ENCODE peak calls at places on chromosomes 13 and 19, in four cellular contexts. One of them, this sample, is unnamed.

GRCh38 chr13:36533806-36534205 is 101.5 kb downstream of the CCNA1 start:
- DNase-seq in GM23338: no peak
- DNase-seq in SK-N-SH: no peak
- DNase-seq in GM12891: no peak
- DNase-seq in this sample: no peak

GRCh38 chr13:104043184-104043583 is 977.0 kb upstream of the SLC10A2 start:
- DNase-seq in GM23338: no peak
- DNase-seq in SK-N-SH: no peak
- DNase-seq in GM12891: no peak
- DNase-seq in this sample: no peak

GRCh38 chr13:99075268-99076191 is 97.7 kb upstream of the DOCK9 start:
- DNase-seq in GM23338: no peak
- DNase-seq in SK-N-SH: no peak
- DNase-seq in GM12891: no peak
- DNase-seq in this sample: no peak

GRCh38 chr19:1173160-1173844 is 766 bp downstream of the SBNO2 start:
- DNase-seq in GM23338: no peak
- DNase-seq in SK-N-SH: peak
- DNase-seq in GM12891: no peak
- DNase-seq in this sample: no peak

GRCh38 chr13:51644649-51645048 is 60.4 kb downstream of the WDFY2 start:
- DNase-seq in GM23338: no peak
- DNase-seq in SK-N-SH: no peak
- DNase-seq in GM12891: no peak
- DNase-seq in this sample: no peak

GRCh38 chr19:45514376-45515051 is 7.2 kb downstream of the VASP start:
- DNase-seq in GM23338: no peak
- DNase-seq in SK-N-SH: no peak
- DNase-seq in GM12891: no peak
- DNase-seq in this sample: no peak

GRCh38 chr13:90395846-90396245 is 951.6 kb upstream of the MIR17HG start:
- DNase-seq in GM23338: no peak
- DNase-seq in SK-N-SH: no peak
- DNase-seq in GM12891: no peak
- DNase-seq in this sample: no peak

GRCh38 chr13:101451641-101452040 is 834 bp upstream of the ITGBL1 start:
- DNase-seq in GM23338: no peak
- DNase-seq in SK-N-SH: no peak
- DNase-seq in GM12891: no peak
- DNase-seq in this sample: no peak

GRCh38 chr19:52923782-52924593 is 760 bp upstream of the ZNF888 start:
- DNase-seq in GM23338: peak
- DNase-seq in SK-N-SH: no peak
- DNase-seq in GM12891: no peak
- DNase-seq in this sample: no peak

GRCh38 chr13:33279414-33279813 is 6.1 kb downstream of the STARD13 start:
- DNase-seq in GM23338: no peak
- DNase-seq in SK-N-SH: no peak
- DNase-seq in GM12891: no peak
- DNase-seq in this sample: no peak

GRCh38 chr13:33280923-33281322 is 4.6 kb downstream of the STARD13 start:
- DNase-seq in GM23338: no peak
- DNase-seq in SK-N-SH: no peak
- DNase-seq in GM12891: no peak
- DNase-seq in this sample: no peak

GRCh38 chr13:33280550-33280905 is 5.0 kb downstream of the STARD13 start:
- DNase-seq in GM23338: no peak
- DNase-seq in SK-N-SH: no peak
- DNase-seq in GM12891: no peak
- DNase-seq in this sample: no peak

GRCh38 chr13:33278923-33279322 is 6.6 kb downstream of the STARD13 start:
- DNase-seq in GM23338: no peak
- DNase-seq in SK-N-SH: no peak
- DNase-seq in GM12891: no peak
- DNase-seq in this sample: no peak

DNA sequence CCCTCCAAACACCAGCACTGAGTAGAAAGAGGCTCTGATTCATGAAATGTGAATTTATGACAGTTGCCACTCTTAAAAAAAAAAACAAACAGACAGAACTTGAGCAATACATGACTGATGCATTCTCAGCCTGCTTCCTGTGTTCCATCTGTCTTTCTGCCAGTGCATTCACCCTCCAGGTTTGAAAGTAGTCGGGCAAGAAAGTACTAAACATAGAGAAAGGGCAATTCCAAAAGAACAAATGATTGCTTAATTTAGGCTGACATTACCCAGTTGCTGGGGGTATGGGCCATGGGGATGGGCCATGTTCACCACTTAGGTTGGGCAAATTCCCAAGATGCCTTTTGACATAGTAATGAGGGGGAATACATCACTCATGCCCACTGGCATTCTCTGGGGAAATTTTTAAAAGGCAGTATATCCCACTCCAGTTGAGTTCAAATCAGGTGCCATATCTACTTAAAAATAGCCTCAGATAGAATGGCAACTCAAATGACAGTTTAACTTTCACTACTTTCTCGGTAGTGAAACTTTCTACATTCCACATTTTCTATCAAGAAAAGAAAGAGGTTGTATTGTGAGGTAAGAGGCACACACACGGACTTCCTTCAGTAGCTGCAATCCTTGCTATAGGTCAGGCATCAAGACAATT is 5.5 kb downstream of the STARD13 start:
- DNase-seq in GM23338: no peak
- DNase-seq in SK-N-SH: no peak
- DNase-seq in GM12891: no peak
- DNase-seq in this sample: no peak
- TF ChIP-seq POLR2AphosphoS5 in GM23338: no peak
- TF ChIP-seq POLR2AphosphoS5 in SK-N-SH: peak
- TF ChIP-seq POLR2AphosphoS5 in GM12891: no peak
- TF ChIP-seq POLR2AphosphoS5 in this sample: no peak

GRCh38 chr19:16571689-16572331 is 405 bp downstream of the SLC35E1 start:
- DNase-seq in GM23338: peak
- DNase-seq in SK-N-SH: no peak
- DNase-seq in GM12891: peak
- DNase-seq in this sample: no peak

GRCh38 chr19:16566702-16567101 is 5.5 kb downstream of the SLC35E1 start:
- DNase-seq in GM23338: no peak
- DNase-seq in SK-N-SH: no peak
- DNase-seq in GM12891: no peak
- DNase-seq in this sample: no peak

GRCh38 chr19:16572332-16573211 is at the start of gene SLC35E1:
- DNase-seq in GM23338: peak
- DNase-seq in SK-N-SH: peak
- DNase-seq in GM12891: peak
- DNase-seq in this sample: peak

GRCh38 chr19:16571283-16571682 is 932 bp downstream of the SLC35E1 start:
- DNase-seq in GM23338: no peak
- DNase-seq in SK-N-SH: no peak
- DNase-seq in GM12891: no peak
- DNase-seq in this sample: no peak

DNA sequence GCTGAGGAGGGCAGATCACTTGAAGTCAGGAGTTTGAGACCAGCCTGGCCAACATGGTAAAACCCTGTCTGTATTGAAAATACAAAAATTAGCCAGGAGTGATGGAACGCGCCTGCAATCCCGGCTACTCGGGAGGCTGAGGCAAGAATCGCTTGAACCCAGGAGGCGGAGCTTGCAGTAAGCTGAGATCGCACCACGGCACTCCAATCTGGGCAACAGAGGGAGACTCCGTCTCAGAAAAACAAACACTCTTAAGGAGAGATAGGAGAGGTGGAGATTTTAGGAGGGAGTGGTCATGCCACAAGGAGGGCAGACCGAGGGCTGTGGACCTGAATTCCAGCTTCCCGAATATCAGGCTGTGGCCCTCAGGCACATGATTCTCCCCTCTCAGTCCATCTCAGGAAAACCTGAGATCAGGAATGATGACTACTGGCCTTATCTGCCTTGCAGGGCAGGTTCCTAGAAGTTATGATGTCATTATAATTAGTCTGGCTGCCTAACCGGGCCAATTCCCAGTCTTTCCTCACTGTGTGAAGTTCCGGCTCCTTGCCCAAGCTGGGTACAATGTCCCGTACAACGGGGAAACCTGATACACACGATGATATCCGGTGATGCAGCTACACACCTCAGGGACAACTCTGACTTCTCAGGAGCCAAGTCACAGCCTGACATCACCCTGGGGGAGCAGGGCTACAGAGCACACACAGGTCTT is 2.5 kb downstream of the SLC35E1 start:
- DNase-seq in GM23338: no peak
- DNase-seq in SK-N-SH: no peak
- DNase-seq in GM12891: no peak
- DNase-seq in this sample: no peak
- TF ChIP-seq POLR2AphosphoS5 in GM23338: no peak
- TF ChIP-seq POLR2AphosphoS5 in SK-N-SH: no peak
- TF ChIP-seq POLR2AphosphoS5 in GM12891: no peak
- TF ChIP-seq POLR2AphosphoS5 in this sample: no peak

GRCh38 chr19:12064266-12065099 is at the start of gene ZNF844:
- DNase-seq in GM23338: peak
- DNase-seq in SK-N-SH: peak
- DNase-seq in GM12891: peak
- DNase-seq in this sample: no peak
- TF ChIP-seq POLR2AphosphoS5 in GM23338: peak
- TF ChIP-seq POLR2AphosphoS5 in SK-N-SH: peak
- TF ChIP-seq POLR2AphosphoS5 in GM12891: peak
- TF ChIP-seq POLR2AphosphoS5 in this sample: no peak

DNA sequence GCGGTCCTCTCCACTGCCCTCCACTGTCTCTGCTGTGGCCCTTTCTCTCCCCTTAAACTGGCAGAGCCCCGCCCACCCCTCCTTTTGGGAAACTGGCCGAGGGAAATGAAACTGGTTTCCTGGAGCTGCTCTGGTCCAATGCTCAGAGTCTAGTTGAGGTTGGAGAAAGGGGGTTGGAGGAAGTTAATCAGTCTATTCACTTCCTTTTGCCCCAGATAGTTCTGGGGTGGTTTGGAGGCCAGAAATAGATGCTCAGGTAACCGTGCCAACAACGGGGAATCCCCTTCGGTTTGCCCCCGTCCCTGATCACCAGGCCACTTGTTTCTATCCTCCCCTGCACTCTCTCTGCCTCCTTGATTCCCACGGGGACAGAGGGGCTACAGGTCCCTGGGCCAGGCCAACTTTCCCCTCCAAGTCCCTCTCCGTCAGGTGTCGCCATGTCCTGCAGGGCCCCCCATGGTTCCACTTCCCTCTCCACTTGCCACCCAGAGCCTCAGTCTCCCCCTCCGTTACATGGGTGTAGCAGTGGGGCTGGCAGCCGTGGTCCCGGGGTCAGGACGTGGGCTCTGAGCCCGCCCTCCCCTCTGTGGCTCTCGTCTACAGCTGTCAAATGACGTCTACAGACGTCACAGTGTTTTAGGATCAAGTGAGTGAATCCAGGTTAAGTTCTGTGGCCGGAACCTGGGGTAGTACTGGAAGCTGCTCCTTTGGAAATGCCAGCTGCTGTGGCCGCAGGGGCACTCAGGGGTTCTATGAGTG is at the start of gene IL4I1:
- DNase-seq in GM23338: no peak
- DNase-seq in SK-N-SH: no peak
- DNase-seq in GM12891: peak
- DNase-seq in this sample: no peak
- TF ChIP-seq POLR2AphosphoS5 in GM23338: no peak
- TF ChIP-seq POLR2AphosphoS5 in SK-N-SH: no peak
- TF ChIP-seq POLR2AphosphoS5 in GM12891: peak
- TF ChIP-seq POLR2AphosphoS5 in this sample: no peak

GRCh38 chr13:25116044-25116443 is 20.1 kb downstream of the PABPC3 start:
- DNase-seq in GM23338: no peak
- DNase-seq in SK-N-SH: no peak
- DNase-seq in GM12891: no peak
- DNase-seq in this sample: no peak
- TF ChIP-seq POLR2AphosphoS5 in GM23338: no peak
- TF ChIP-seq POLR2AphosphoS5 in SK-N-SH: no peak
- TF ChIP-seq POLR2AphosphoS5 in GM12891: no peak
- TF ChIP-seq POLR2AphosphoS5 in this sample: no peak

GRCh38 chr19:3699071-3699740 is 1.1 kb downstream of the PIP5K1C start:
- DNase-seq in GM23338: no peak
- DNase-seq in SK-N-SH: peak
- DNase-seq in GM12891: peak
- DNase-seq in this sample: no peak
- TF ChIP-seq POLR2AphosphoS5 in GM23338: no peak
- TF ChIP-seq POLR2AphosphoS5 in SK-N-SH: no peak
- TF ChIP-seq POLR2AphosphoS5 in GM12891: no peak
- TF ChIP-seq POLR2AphosphoS5 in this sample: no peak

GRCh38 chr13:95087746-95088305 is 213.4 kb downstream of the ABCC4 start:
- DNase-seq in GM23338: no peak
- DNase-seq in SK-N-SH: no peak
- DNase-seq in GM12891: no peak
- DNase-seq in this sample: no peak

GRCh38 chr13:95083758-95084157 is 217.5 kb downstream of the ABCC4 start:
- DNase-seq in GM23338: no peak
- DNase-seq in SK-N-SH: no peak
- DNase-seq in GM12891: no peak
- DNase-seq in this sample: no peak
- TF ChIP-seq POLR2AphosphoS5 in GM23338: no peak
- TF ChIP-seq POLR2AphosphoS5 in SK-N-SH: no peak
- TF ChIP-seq POLR2AphosphoS5 in GM12891: no peak
- TF ChIP-seq POLR2AphosphoS5 in this sample: no peak

GRCh38 chr19:5967994-5968430 is 9.9 kb downstream of the RANBP3 start:
- DNase-seq in GM23338: peak
- DNase-seq in SK-N-SH: peak
- DNase-seq in GM12891: peak
- DNase-seq in this sample: peak

GRCh38 chr19:5968431-5969373 is 9.2 kb downstream of the RANBP3 start:
- DNase-seq in GM23338: peak
- DNase-seq in SK-N-SH: no peak
- DNase-seq in GM12891: no peak
- DNase-seq in this sample: no peak

GRCh38 chr19:5966941-5967340 is 11.0 kb downstream of the RANBP3 start:
- DNase-seq in GM23338: no peak
- DNase-seq in SK-N-SH: no peak
- DNase-seq in GM12891: no peak
- DNase-seq in this sample: no peak

GRCh38 chr19:5966215-5966614 is 11.7 kb downstream of the RANBP3 start:
- DNase-seq in GM23338: no peak
- DNase-seq in SK-N-SH: no peak
- DNase-seq in GM12891: no peak
- DNase-seq in this sample: no peak

DNA sequence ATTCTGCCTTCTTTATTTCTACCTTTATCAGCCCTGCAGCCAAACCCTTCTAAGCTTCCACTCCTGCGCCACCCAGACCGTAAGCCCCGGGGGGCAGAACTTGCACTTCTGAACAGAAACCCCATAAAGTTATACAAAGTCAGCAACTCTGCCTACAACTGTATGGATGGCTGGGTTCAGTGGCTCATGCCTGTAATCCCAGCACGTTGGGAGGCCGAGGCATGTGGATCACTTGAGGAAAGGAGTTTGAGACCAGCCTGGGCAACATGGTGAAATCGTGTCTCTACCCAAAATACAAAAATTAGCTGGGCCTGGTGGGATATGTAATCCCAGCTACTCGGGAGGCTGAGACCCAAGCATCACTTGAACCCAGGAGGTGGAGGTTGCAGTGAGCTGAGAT is 10.4 kb downstream of the RANBP3 start:
- DNase-seq in GM23338: no peak
- DNase-seq in SK-N-SH: no peak
- DNase-seq in GM12891: no peak
- DNase-seq in this sample: no peak
- TF ChIP-seq POLR2AphosphoS5 in GM23338: no peak
- TF ChIP-seq POLR2AphosphoS5 in SK-N-SH: no peak
- TF ChIP-seq POLR2AphosphoS5 in GM12891: no peak
- TF ChIP-seq POLR2AphosphoS5 in this sample: no peak